ENCODE peak calls at places on chromosomes 2 and 18, in six cellular contexts. A, X, S, Q, Z and F are unnamed samples. For H3K4me1, the result is how much of the 10 kb centered on the place peaks cover.

GRCh38 chr2:148554459-148555247 is 89.9 kb upstream of the EPC2 start:
- DNase-seq in Q (no peak), A (peak), X (peak), Z (no peak), S (no peak), F (no peak)

GRCh38 chr2:111068435-111069058 is 52.2 kb upstream of the BCL2L11 start:
- DNase-seq in Q (no peak), X (no peak), A (peak), Z (no peak), S (no peak), F (peak)

GRCh38 chr2:121356058-121356640 is 71.1 kb upstream of the TFCP2L1 start:
- DNase-seq in A (peak), Q (peak), Z (peak), S (peak), X (peak), F (no peak)

GRCh38 chr2:22855081-22855480 is 529.9 kb upstream of the KLHL29 start:
- DNase-seq in A (no peak), Q (no peak), Z (no peak), X (peak), S (no peak), F (no peak)

GRCh38 chr2:162301151-162301804 is 17.2 kb downstream of the IFIH1 start:
- DNase-seq in S (peak), A (peak), Q (peak), Z (peak), X (peak), F (no peak)

GRCh38 chr18:49018553-49018943 is 67.8 kb upstream of the SMAD7 start:
- DNase-seq in Z (no peak), X (no peak), S (no peak), Q (no peak), A (no peak), F (no peak)

GRCh38 chr2:226583715-226584114 is 215.9 kb downstream of the IRS1 start:
- DNase-seq in Q (peak), A (no peak), Z (no peak), S (peak), X (peak), F (no peak)

GRCh38 chr2:112156152-112156986 is 18.2 kb downstream of the FBLN7 start:
- DNase-seq in X (peak), Q (no peak), A (no peak), S (peak), Z (peak), F (no peak)

GRCh38 chr2:152580722-152581121 is 136.5 kb downstream of the PRPF40A start:
- DNase-seq in Z (no peak), Q (no peak), A (no peak), S (no peak), X (no peak), F (no peak)

GRCh38 chr2:174634130-174635014 is 36.8 kb upstream of the WIPF1 start:
- DNase-seq in Z (no peak), A (no peak), S (peak), X (no peak), Q (no peak), F (peak)

GRCh38 chr2:174631009-174631981 is 33.7 kb upstream of the WIPF1 start:
- DNase-seq in A (no peak), Z (no peak), X (no peak), Q (no peak), S (peak), F (no peak)

GRCh38 chr2:174635015-174635593 is 37.5 kb upstream of the WIPF1 start:
- DNase-seq in A (no peak), X (no peak), Z (no peak), Q (no peak), S (no peak), F (no peak)

GRCh38 chr2:174632847-174633620 is 35.4 kb upstream of the WIPF1 start:
- DNase-seq in Q (no peak), X (no peak), S (no peak), Z (no peak), A (no peak), F (no peak)

DNA sequence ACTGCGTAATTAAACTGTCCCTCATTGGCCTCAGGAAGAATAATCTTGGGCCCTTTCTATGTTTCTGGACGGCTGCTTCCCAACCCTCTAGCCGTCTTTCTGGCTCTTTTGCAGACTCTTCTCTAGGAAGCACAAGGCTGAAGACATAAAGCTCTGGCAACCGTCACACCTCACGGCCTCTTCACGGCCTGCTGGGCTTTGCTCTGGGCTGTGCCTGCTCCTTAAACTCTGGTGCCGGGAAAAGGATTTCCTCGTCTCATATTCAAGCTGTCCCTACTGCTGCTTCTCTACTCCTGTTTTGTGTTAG is 36.0 kb upstream of the WIPF1 start:
- DNase-seq in Q (no peak), S (no peak), X (no peak), Z (no peak), A (no peak), F (no peak)
- H3K4me3 ChIP-seq in Q (no peak), S (no peak), X (no peak), Z (no peak), A (no peak), F (no peak)

GRCh38 chr2:172436889-172437288 is 9.5 kb downstream of the ITGA6 start:
- DNase-seq in A (peak), X (no peak), Z (no peak), S (no peak), Q (no peak), F (no peak)

GRCh38 chr2:172439509-172439860 is 12.1 kb downstream of the ITGA6 start:
- DNase-seq in A (no peak), Q (no peak), X (peak), Z (no peak), S (no peak), F (no peak)

GRCh38 chr2:172438064-172438421 is 10.7 kb downstream of the ITGA6 start:
- DNase-seq in A (no peak), Z (no peak), S (peak), Q (no peak), X (no peak), F (no peak)

GRCh38 chr2:172438741-172439508 is 11.5 kb downstream of the ITGA6 start:
- DNase-seq in S (peak), X (peak), A (peak), Q (peak), Z (no peak), F (peak)

DNA sequence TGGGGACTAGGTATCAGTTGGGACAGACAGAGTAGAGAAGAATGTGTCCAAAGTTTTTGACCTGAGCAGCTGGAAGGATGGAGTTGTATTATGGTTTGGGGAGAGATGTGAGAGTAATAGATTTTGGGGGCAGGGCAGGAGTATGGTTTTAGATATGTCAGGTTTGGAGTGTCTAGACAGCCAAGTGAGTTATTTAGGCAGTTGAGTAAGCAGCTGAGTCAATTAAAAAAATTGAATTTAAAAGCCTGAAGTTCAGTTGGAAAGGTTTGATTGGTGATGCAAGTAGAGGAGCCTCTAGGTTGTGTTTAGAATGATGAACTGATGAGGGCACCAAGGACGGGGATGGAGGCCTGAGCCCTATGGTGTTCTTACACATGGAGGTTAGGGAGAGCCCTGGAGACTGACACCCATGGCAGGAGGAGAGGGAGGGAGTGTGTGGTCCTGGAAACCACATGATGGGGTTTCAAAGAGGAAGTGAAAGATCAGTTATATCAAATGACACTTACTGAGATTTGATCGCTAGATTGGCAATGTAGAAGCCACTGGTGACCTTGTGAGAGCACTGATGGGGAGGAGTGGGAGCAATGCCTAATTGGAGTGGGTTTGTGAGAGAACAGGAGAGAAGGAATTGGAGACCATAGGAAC is 10.2 kb downstream of the ITGA6 start:
- DNase-seq in Q (no peak), X (no peak), Z (no peak), S (no peak), A (no peak), F (no peak)
- H3K4me1 ChIP-seq in Q (half or more), X (half or more), Z (under half), S (under half), A (half or more), F (half or more)

DNA sequence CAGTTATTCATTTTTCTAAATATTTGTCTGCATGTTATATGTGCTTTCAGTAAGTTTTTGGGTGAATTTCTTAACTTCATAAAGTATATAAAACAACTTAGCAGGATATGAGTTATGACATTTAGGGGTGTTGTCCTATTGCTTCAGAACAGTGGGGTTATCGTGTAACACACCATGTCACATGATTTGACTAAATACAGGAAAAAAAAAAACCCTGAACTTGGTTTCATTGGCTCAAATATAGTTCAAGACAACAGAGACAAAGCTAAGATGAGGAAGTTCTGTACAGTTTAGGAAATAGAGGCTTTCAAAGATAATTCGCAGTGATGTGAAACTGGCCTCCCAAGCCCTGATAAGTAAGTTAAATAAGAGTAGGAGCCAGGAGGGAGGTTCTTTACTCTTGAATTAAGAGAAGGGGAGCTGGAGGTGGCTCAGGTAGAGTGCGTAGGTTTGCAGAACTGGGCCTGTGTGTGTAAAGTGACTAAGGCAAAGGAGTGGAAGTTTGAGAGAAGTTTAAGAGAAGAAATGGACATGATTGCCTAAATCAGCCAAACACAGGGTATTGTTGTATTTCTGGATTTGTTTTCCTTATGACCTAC is 53.9 kb downstream of the LIMS1 start:
- DNase-seq in Q (no peak), Z (no peak), S (no peak), A (no peak), X (no peak), F (no peak)
- H3K4me3 ChIP-seq in Q (no peak), Z (no peak), S (no peak), A (no peak), X (no peak), F (no peak)

DNA sequence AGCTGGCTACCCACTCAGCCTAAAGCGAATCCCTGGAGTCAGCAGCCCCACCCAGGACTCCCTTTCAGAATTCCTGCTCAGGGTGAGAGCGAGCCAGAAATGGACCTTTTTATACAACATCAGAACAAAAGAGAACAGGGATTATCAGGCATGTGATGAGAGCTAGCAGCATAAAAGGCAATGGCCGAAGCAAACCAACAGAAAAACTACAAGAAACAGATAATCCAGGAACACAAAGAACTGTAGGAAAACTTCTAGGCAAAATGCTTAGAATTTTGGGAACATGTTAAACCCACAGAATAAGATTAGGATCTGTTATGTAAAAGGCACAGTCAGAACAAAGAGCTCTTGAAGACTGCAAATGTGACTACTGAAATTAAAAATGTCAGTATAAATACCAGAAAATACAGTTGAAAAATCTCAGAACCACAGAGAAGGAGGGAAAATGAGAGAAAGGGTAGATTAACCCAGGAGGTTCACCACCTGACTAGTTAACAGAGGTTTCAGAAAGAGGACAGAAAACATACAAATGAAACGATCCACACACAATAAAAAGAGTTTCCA is 31.3 kb downstream of the ITGA6 start:
- DNase-seq in A (no peak), Z (no peak), X (no peak), S (no peak), Q (no peak), F (no peak)
- H3K4me1 ChIP-seq in A (half or more), Z (under half), X (under half), S (under half), Q (under half), F (half or more)

GRCh38 chr2:60585276-60585675 is 31.8 kb upstream of the BCL11A start:
- DNase-seq in X (no peak), S (no peak), Q (no peak), Z (no peak), A (no peak), F (no peak)

GRCh38 chr2:60586081-60586480 is 32.6 kb upstream of the BCL11A start:
- DNase-seq in Z (no peak), X (no peak), Q (no peak), A (no peak), S (no peak), F (no peak)

GRCh38 chr2:60577884-60578283 is 24.4 kb upstream of the BCL11A start:
- DNase-seq in Z (no peak), A (no peak), S (no peak), X (no peak), Q (no peak), F (no peak)

GRCh38 chr2:60583604-60584003 is 30.1 kb upstream of the BCL11A start:
- DNase-seq in S (no peak), X (no peak), A (no peak), Z (no peak), Q (no peak), F (no peak)

DNA sequence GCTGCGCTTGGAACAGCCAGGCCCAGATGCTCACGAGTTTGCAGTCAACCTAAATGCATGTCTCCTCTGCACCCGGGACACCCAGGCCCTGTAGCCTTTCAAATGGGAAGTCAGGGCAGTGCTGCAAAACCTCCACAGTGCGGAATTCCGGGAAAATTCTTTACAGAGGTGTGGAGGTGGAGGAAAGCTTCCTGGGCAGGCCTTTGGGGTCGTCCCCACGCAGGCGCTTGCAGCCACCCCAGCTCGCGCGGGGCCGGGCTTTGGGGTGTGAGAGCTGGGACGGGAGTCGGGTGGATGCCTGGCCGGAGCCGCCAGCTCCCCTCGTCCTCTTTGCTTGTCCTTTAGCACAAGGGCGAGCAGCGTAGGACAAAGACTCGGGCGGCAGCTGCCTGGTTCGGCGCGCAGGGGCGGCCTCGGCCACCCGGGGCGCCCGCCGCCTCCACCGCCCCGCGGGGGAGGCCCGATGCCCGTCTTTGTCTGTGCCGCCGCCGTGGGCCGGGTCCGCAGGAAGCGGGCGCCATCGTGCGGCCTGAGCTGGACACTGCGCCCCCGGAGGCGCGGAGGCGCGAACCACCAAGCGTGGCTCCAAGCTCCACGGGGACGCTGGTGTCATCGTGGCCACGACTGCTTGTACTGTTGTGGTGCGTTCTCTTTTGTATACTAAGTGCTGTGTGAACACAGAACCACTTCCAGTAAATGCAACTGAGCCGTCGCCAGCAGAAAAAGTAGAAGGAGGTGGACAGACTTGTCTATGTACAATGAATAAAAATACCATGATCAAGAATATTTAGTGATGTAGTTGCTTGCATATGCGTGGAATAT is 28.2 kb upstream of the BCL11A start:
- DNase-seq in S (peak), Z (peak), A (peak), Q (peak), X (peak), F (peak)
- H3K4me3 ChIP-seq in S (peak), Z (peak), A (no peak), Q (peak), X (peak), F (no peak)

GRCh38 chr2:49037197-49037596 is 117.1 kb downstream of the FSHR start:
- DNase-seq in Q (no peak), S (no peak), Z (no peak), A (no peak), X (no peak), F (no peak)
- H3K4me1 ChIP-seq in Q (under half), S (under half), Z (under half), A (under half), X (under half), F (under half)

GRCh38 chr2:7450188-7451156 is 533.3 kb downstream of the RNF144A start:
- DNase-seq in X (no peak), Z (no peak), Q (no peak), A (no peak), S (no peak), F (no peak)
- H3K4me3 ChIP-seq in X (no peak), Z (no peak), Q (no peak), A (no peak), S (no peak), F (no peak)

GRCh38 chr2:44169155-44169898 is 652 bp downstream of the PPM1B start:
- DNase-seq in X (peak), Z (peak), Q (peak), A (no peak), S (peak), F (peak)

GRCh38 chr2:44170337-44170736 is 1.7 kb downstream of the PPM1B start:
- DNase-seq in A (no peak), X (peak), S (peak), Q (no peak), Z (no peak), F (no peak)

GRCh38 chr2:44172576-44172975 is 3.9 kb downstream of the PPM1B start:
- DNase-seq in Q (no peak), Z (no peak), X (no peak), A (no peak), S (no peak), F (no peak)

GRCh38 chr2:44168684-44169154 is at the start of gene PPM1B:
- DNase-seq in Q (no peak), Z (no peak), S (no peak), X (no peak), A (peak), F (no peak)

GRCh38 chr2:44171018-44171417 is 2.3 kb downstream of the PPM1B start:
- DNase-seq in Z (no peak), A (no peak), S (peak), Q (no peak), X (no peak), F (no peak)
- H3K4me1 ChIP-seq in Z (under half), A (under half), S (under half), Q (half or more), X (under half), F (under half)

GRCh38 chr2:183037660-183038340 is 457 bp downstream of the NCKAP1 start:
- DNase-seq in Q (no peak), S (no peak), A (peak), Z (peak), X (peak), F (peak)
- H3K4me3 ChIP-seq in Q (peak), S (peak), A (peak), Z (peak), X (peak), F (peak)

GRCh38 chr2:43226558-43226954 is at the start of gene ZFP36L2:
- DNase-seq in Z (peak), S (peak), A (peak), Q (peak), X (peak), F (peak)
- H3K4me1 ChIP-seq in Z (under half), S (under half), A (under half), Q (under half), X (under half), F (under half)